ENCODE peak calls at places on chromosomes 4 and X, in nine cellular contexts. One of them, this sample, is unnamed.

GRCh38 chr4:79682161-79682560 is 274.1 kb upstream of the GK2 start:
- DNase-seq in HCT116: no peak
- DNase-seq in HepG2: no peak
- DNase-seq in A549: no peak
- DNase-seq in Panc1: no peak
- DNase-seq in GM12878: no peak
- DNase-seq in HL-60: no peak
- DNase-seq in K562: no peak
- DNase-seq in SK-N-SH: no peak
- DNase-seq in this sample: no peak

GRCh38 chr4:17068885-17069284 is 170.4 kb upstream of the LDB2 start:
- DNase-seq in HepG2: no peak
- DNase-seq in Panc1: no peak
- DNase-seq in K562: no peak
- DNase-seq in HCT116: no peak
- DNase-seq in SK-N-SH: no peak
- DNase-seq in GM12878: no peak
- DNase-seq in HL-60: no peak
- DNase-seq in A549: no peak
- DNase-seq in this sample: no peak

GRCh38 chrX:11932423-11932822 is 174.4 kb downstream of the MSL3 start:
- DNase-seq in HepG2: no peak
- DNase-seq in K562: no peak
- DNase-seq in SK-N-SH: no peak
- DNase-seq in HCT116: no peak
- DNase-seq in GM12878: no peak
- DNase-seq in Panc1: no peak
- DNase-seq in A549: no peak
- DNase-seq in HL-60: no peak
- DNase-seq in this sample: no peak

GRCh38 chrX:38669425-38669824 is 108.1 kb downstream of the TSPAN7 start:
- DNase-seq in GM12878: no peak
- DNase-seq in HCT116: no peak
- DNase-seq in A549: no peak
- DNase-seq in HL-60: no peak
- DNase-seq in HepG2: no peak
- DNase-seq in K562: no peak
- DNase-seq in SK-N-SH: no peak
- DNase-seq in Panc1: no peak
- DNase-seq in this sample: no peak

GRCh38 chr4:2066571-2067445 is 7.7 kb downstream of the NAT8L start:
- DNase-seq in SK-N-SH: peak; percentile 42
- DNase-seq in HepG2: no peak
- DNase-seq in K562: no peak
- DNase-seq in A549: no peak
- DNase-seq in HCT116: no peak
- DNase-seq in HL-60: no peak
- DNase-seq in GM12878: no peak
- DNase-seq in Panc1: no peak
- DNase-seq in this sample: no peak

GRCh38 chrX:20414781-20415445 is 148.2 kb upstream of the RPS6KA3 start:
- DNase-seq in Panc1: no peak
- DNase-seq in K562: no peak
- DNase-seq in SK-N-SH: no peak
- DNase-seq in HL-60: no peak
- DNase-seq in GM12878: no peak
- DNase-seq in A549: no peak
- DNase-seq in HepG2: no peak
- DNase-seq in HCT116: no peak
- DNase-seq in this sample: no peak

GRCh38 chr4:152860057-152860456 is 76.1 kb upstream of the FHDC1 start:
- DNase-seq in SK-N-SH: no peak
- DNase-seq in HCT116: no peak
- DNase-seq in K562: no peak
- DNase-seq in A549: no peak
- DNase-seq in HL-60: no peak
- DNase-seq in GM12878: no peak
- DNase-seq in HepG2: no peak
- DNase-seq in Panc1: no peak
- DNase-seq in this sample: peak; percentile 70

GRCh38 chr4:145177511-145177905 is 2.9 kb downstream of the OTUD4 start:
- DNase-seq in A549: no peak
- DNase-seq in GM12878: no peak
- DNase-seq in HCT116: no peak
- DNase-seq in HepG2: no peak
- DNase-seq in Panc1: no peak
- DNase-seq in SK-N-SH: no peak
- DNase-seq in K562: no peak
- DNase-seq in HL-60: peak; percentile 12
- DNase-seq in this sample: no peak

GRCh38 chrX:21873063-21873785 is 17.4 kb downstream of the YY2 start:
- DNase-seq in HCT116: no peak
- DNase-seq in HL-60: no peak
- DNase-seq in HepG2: no peak
- DNase-seq in K562: no peak
- DNase-seq in GM12878: no peak
- DNase-seq in SK-N-SH: no peak
- DNase-seq in Panc1: no peak
- DNase-seq in A549: no peak
- DNase-seq in this sample: no peak

GRCh38 chrX:97850911-97851310 is 967.2 kb downstream of the RPA4 start:
- DNase-seq in A549: no peak
- DNase-seq in HL-60: no peak
- DNase-seq in HepG2: no peak
- DNase-seq in K562: no peak
- DNase-seq in Panc1: no peak
- DNase-seq in SK-N-SH: no peak
- DNase-seq in GM12878: no peak
- DNase-seq in HCT116: no peak
- DNase-seq in this sample: no peak

GRCh38 chr4:26144526-26145167 is 176.2 kb upstream of the RBPJ start:
- DNase-seq in Panc1: no peak
- DNase-seq in HCT116: no peak
- DNase-seq in A549: no peak
- DNase-seq in HL-60: no peak
- DNase-seq in HepG2: no peak
- DNase-seq in K562: no peak
- DNase-seq in GM12878: no peak
- DNase-seq in SK-N-SH: no peak
- DNase-seq in this sample: no peak
- TF ChIP-seq REST in Panc1: no peak
- TF ChIP-seq REST in HCT116: no peak
- TF ChIP-seq REST in A549: no peak
- TF ChIP-seq REST in HL-60: no peak
- TF ChIP-seq REST in HepG2: no peak
- TF ChIP-seq REST in K562: no peak
- TF ChIP-seq REST in GM12878: no peak
- TF ChIP-seq REST in SK-N-SH: no peak
- TF ChIP-seq REST in this sample: no peak

DNA sequence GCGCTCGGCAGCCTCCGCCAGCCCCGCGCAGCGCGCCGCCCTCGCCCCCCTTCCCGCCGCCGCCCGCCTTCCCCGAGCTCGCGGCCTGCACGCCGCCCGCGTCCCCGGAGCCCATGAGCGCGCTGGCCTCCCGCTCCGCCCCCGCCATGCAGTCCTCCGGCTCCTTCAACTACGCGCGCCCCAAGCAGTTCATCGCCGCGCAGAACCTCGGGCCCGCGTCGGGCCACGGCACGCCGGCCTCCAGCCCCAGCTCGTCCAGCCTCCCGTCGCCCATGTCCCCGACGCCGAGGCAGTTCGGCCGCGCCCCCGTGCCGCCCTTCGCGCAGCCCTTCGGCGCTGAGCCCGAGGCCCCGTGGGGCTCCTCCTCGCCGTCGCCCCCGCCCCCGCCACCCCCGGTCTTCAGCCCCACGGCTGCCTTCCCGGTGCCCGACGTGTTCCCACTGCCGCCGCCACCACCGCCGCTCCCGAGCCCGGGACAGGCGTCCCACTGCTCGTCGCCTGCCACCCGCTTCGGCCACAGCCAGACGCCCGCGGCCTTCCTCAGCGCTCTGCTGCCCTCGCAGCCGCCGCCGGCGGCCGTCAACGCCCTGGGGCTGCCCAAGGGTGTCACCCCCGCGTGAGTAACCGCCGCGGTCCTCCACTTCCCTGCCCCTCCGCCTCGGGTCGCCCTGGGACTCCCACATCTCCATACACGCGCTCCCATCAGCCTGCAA is 132.1 kb downstream of the CBR4 start:
- DNase-seq in HL-60: no peak
- DNase-seq in HCT116: no peak
- DNase-seq in A549: no peak
- DNase-seq in SK-N-SH: peak; percentile 63
- DNase-seq in HepG2: no peak
- DNase-seq in GM12878: no peak
- DNase-seq in K562: no peak
- DNase-seq in Panc1: no peak
- DNase-seq in this sample: peak; percentile 77
- H3K4me3 ChIP-seq in HL-60: peak overlapping the region; percentile 14
- H3K4me3 ChIP-seq in HCT116: no peak overlapping the region
- H3K4me3 ChIP-seq in A549: no peak overlapping the region
- H3K4me3 ChIP-seq in SK-N-SH: no peak overlapping the region
- H3K4me3 ChIP-seq in HepG2: no peak overlapping the region
- H3K4me3 ChIP-seq in GM12878: peak overlapping the region; percentile 16
- H3K4me3 ChIP-seq in K562: no peak overlapping the region
- H3K4me3 ChIP-seq in Panc1: peak overlapping the region; percentile 42
- H3K4me3 ChIP-seq in this sample: peak overlapping the region; percentile 64

GRCh38 chr4:46946914-46947313 is 37.9 kb upstream of the COX7B2 start:
- DNase-seq in K562: no peak
- DNase-seq in HL-60: no peak
- DNase-seq in Panc1: no peak
- DNase-seq in SK-N-SH: no peak
- DNase-seq in A549: peak; percentile 5
- DNase-seq in GM12878: no peak
- DNase-seq in HepG2: no peak
- DNase-seq in HCT116: no peak
- DNase-seq in this sample: no peak
- H3K27ac ChIP-seq in K562: no peak overlapping the region
- H3K27ac ChIP-seq in HL-60: no peak overlapping the region
- H3K27ac ChIP-seq in Panc1: no peak overlapping the region
- H3K27ac ChIP-seq in SK-N-SH: no peak overlapping the region
- H3K27ac ChIP-seq in A549: no peak overlapping the region
- H3K27ac ChIP-seq in GM12878: no peak overlapping the region
- H3K27ac ChIP-seq in HepG2: no peak overlapping the region
- H3K27ac ChIP-seq in HCT116: no peak overlapping the region
- H3K27ac ChIP-seq in this sample: no peak overlapping the region

GRCh38 chrX:133402042-133402453 is 13.2 kb downstream of the GPC4 start:
- DNase-seq in SK-N-SH: no peak
- DNase-seq in Panc1: no peak
- DNase-seq in K562: no peak
- DNase-seq in A549: no peak
- DNase-seq in GM12878: no peak
- DNase-seq in HepG2: no peak
- DNase-seq in HCT116: no peak
- DNase-seq in HL-60: no peak
- DNase-seq in this sample: no peak
- TF ChIP-seq REST in SK-N-SH: no peak
- TF ChIP-seq REST in Panc1: no peak
- TF ChIP-seq REST in K562: no peak
- TF ChIP-seq REST in A549: no peak
- TF ChIP-seq REST in GM12878: no peak
- TF ChIP-seq REST in HepG2: no peak
- TF ChIP-seq REST in HCT116: no peak
- TF ChIP-seq REST in HL-60: no peak
- TF ChIP-seq REST in this sample: no peak

DNA sequence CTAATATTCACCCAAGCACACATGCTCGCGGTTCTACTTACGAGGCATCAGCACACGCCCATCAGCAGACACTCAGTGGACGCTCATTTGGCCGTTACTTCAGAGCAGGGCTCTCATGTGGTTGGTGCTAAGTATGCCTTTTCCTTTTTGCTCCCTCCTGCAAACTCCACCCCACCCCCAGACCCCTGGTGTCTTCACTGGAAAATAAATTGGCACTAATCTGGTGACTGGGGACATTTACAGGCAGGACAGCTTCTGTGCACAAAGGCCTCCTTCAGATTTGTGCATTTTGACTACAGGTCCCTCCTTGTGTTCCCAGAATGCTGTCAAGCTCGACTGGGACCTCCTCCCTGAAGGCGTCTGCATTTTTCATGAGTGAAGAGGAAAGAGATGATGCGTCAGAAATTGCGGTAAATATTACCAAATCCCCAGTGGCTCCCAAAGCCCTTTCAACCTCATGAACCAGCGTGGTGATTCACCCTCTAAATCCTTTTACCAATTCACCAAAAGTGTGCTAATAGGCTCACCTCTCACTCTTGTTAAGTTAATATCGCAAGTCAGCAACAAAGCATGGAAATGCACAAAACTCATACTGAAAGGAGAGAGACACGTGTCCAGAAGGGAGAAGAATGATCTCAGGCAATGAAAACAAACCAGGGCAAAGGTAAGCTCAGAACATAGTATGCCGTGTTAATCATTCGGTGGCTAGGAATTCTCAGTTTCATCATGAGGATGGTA is 119.0 kb downstream of the NKX6-1 start:
- DNase-seq in Panc1: no peak
- DNase-seq in HepG2: no peak
- DNase-seq in GM12878: no peak
- DNase-seq in SK-N-SH: no peak
- DNase-seq in K562: no peak
- DNase-seq in HL-60: no peak
- DNase-seq in A549: peak; percentile 40
- DNase-seq in HCT116: no peak
- DNase-seq in this sample: peak; percentile 24
- H3K4me3 ChIP-seq in Panc1: no peak overlapping the region
- H3K4me3 ChIP-seq in HepG2: no peak overlapping the region
- H3K4me3 ChIP-seq in GM12878: no peak overlapping the region
- H3K4me3 ChIP-seq in SK-N-SH: no peak overlapping the region
- H3K4me3 ChIP-seq in K562: no peak overlapping the region
- H3K4me3 ChIP-seq in HL-60: no peak overlapping the region
- H3K4me3 ChIP-seq in A549: no peak overlapping the region
- H3K4me3 ChIP-seq in HCT116: no peak overlapping the region
- H3K4me3 ChIP-seq in this sample: peak overlapping the region; percentile 39

DNA sequence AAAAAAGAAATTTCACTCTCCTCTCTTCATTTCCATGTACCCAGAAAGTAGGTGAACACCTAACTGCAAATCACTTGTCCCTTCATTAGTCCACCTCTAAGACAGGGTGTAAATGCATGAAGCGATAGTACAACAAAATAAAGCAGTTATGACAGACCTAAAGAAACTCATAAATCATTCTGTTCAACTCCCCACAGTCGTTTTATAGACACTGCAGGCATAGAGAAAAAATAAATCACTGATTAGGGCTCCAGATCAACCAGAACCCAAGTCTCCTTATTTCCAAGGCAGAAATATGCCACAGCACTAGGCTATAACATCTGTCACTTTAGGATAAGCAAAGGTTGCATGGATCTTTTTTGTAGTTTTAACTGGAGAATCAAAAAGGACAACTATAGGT is 3.0 kb downstream of the RASGEF1B start:
- DNase-seq in SK-N-SH: no peak
- DNase-seq in HepG2: no peak
- DNase-seq in K562: no peak
- DNase-seq in HL-60: no peak
- DNase-seq in GM12878: no peak
- DNase-seq in HCT116: no peak
- DNase-seq in A549: no peak
- DNase-seq in Panc1: no peak
- DNase-seq in this sample: no peak
- H3K27ac ChIP-seq in SK-N-SH: no peak overlapping the region
- H3K27ac ChIP-seq in HepG2: no peak overlapping the region
- H3K27ac ChIP-seq in K562: no peak overlapping the region
- H3K27ac ChIP-seq in HL-60: no peak overlapping the region
- H3K27ac ChIP-seq in GM12878: no peak overlapping the region
- H3K27ac ChIP-seq in HCT116: no peak overlapping the region
- H3K27ac ChIP-seq in A549: no peak overlapping the region
- H3K27ac ChIP-seq in Panc1: no peak overlapping the region
- H3K27ac ChIP-seq in this sample: no peak overlapping the region

This sample was measured in GM23338.